ENCODE peak calls at places on chromosome 5, in nine cellular contexts. R, D, O, Z, G, S, J, E and X are unnamed samples.

GRCh38 chr5:125209650-125210049 is 463.2 kb upstream of the ZNF608 start:
- DNase-seq in R (no peak), D (no peak), O (no peak), Z (no peak), G (no peak), S (no peak), J (no peak), E (no peak), X (no peak)

GRCh38 chr5:38018011-38018410 is 178.2 kb upstream of the GDNF start:
- DNase-seq in R (no peak), D (no peak), O (no peak), Z (no peak), G (no peak), S (no peak), J (no peak), E (no peak), X (no peak)

GRCh38 chr5:78497573-78498533 is 137.4 kb downstream of the SCAMP1 start:
- DNase-seq in R (no peak), D (no peak), O (no peak), Z (no peak), G (no peak), S (no peak), J (no peak), E (peak), X (no peak)

GRCh38 chr5:112245616-112246015 is 173.5 kb downstream of the EPB41L4A start:
- DNase-seq in R (no peak), D (no peak), O (no peak), Z (no peak), G (no peak), S (no peak), J (no peak), E (no peak), X (no peak)

GRCh38 chr5:139422307-139422893 is 16.9 kb downstream of the DNAJC18 start:
- DNase-seq in R (peak), D (no peak), O (no peak), Z (peak), G (no peak), S (peak), J (no peak), E (no peak), X (no peak)

GRCh38 chr5:33692983-33693382 is 198.8 kb downstream of the ADAMTS12 start:
- DNase-seq in R (no peak), D (no peak), O (no peak), Z (no peak), G (no peak), S (no peak), J (no peak), E (no peak), X (no peak)

GRCh38 chr5:114658179-114658578 is 296.3 kb downstream of the KCNN2 start:
- DNase-seq in R (no peak), D (no peak), O (no peak), Z (no peak), G (no peak), S (no peak), J (no peak), E (no peak), X (no peak)

GRCh38 chr5:87266914-87267573 is 639 bp upstream of the RASA1 start:
- DNase-seq in R (no peak), D (no peak), O (no peak), Z (peak), G (no peak), S (no peak), J (no peak), E (no peak), X (no peak)

GRCh38 chr5:159324097-159324760 is 6.1 kb downstream of the IL12B start:
- DNase-seq in R (no peak), D (no peak), O (no peak), Z (no peak), G (no peak), S (no peak), J (no peak), E (no peak), X (peak)

GRCh38 chr5:29005386-29005785 is 1967.0 kb upstream of the CDH9 start:
- DNase-seq in R (no peak), D (no peak), O (no peak), Z (peak), G (no peak), S (no peak), J (no peak), E (no peak), X (no peak)

GRCh38 chr5:133006653-133007052 is 19.7 kb downstream of the ZCCHC10 start:
- DNase-seq in R (no peak), D (no peak), O (no peak), Z (no peak), G (no peak), S (no peak), J (no peak), E (no peak), X (no peak)

GRCh38 chr5:82620957-82621600 is 342.9 kb upstream of the RPS23 start:
- DNase-seq in R (no peak), D (no peak), O (no peak), Z (no peak), G (no peak), S (no peak), J (no peak), E (no peak), X (no peak)

GRCh38 chr5:124923131-124923530 is 176.7 kb upstream of the ZNF608 start:
- DNase-seq in R (no peak), D (no peak), O (no peak), Z (no peak), G (peak), S (peak), J (no peak), E (no peak), X (no peak)

GRCh38 chr5:102649731-102650130 is 105.4 kb upstream of the PAM start:
- DNase-seq in R (no peak), D (no peak), O (no peak), Z (no peak), G (no peak), S (no peak), J (no peak), E (no peak), X (no peak)

GRCh38 chr5:64872044-64872443 is 103.3 kb downstream of the CWC27 start:
- DNase-seq in R (no peak), D (no peak), O (no peak), Z (no peak), G (no peak), S (no peak), J (no peak), E (no peak), X (no peak)

GRCh38 chr5:169695025-169695625 is 58.0 kb downstream of the DOCK2 start:
- DNase-seq in R (no peak), D (no peak), O (no peak), Z (no peak), G (no peak), S (no peak), J (no peak), E (no peak), X (no peak)

GRCh38 chr5:122142480-122142879 is 13.1 kb downstream of the ZNF474 start:
- DNase-seq in R (no peak), D (no peak), O (no peak), Z (no peak), G (no peak), S (no peak), J (no peak), E (no peak), X (peak)

GRCh38 chr5:142883025-142883424 is 112.8 kb downstream of the ARHGAP26 start:
- DNase-seq in R (no peak), D (no peak), O (no peak), Z (no peak), G (no peak), S (no peak), J (no peak), E (peak), X (no peak)

GRCh38 chr5:176497852-176498251 is 39.4 kb downstream of the RNF44 start:
- DNase-seq in R (no peak), D (no peak), O (no peak), Z (no peak), G (no peak), S (no peak), J (no peak), E (no peak), X (no peak)

GRCh38 chr5:16628376-16628775 is 11.6 kb upstream of the RETREG1 start:
- DNase-seq in R (no peak), D (no peak), O (no peak), Z (no peak), G (no peak), S (no peak), J (no peak), E (no peak), X (no peak)

GRCh38 chr5:142872795-142873194 is 102.6 kb downstream of the ARHGAP26 start:
- DNase-seq in R (no peak), D (no peak), O (no peak), Z (no peak), G (no peak), S (no peak), J (no peak), E (no peak), X (no peak)

GRCh38 chr5:1666812-1667588 is 132.6 kb downstream of the MRPL36 start:
- DNase-seq in R (peak), D (peak), O (no peak), Z (no peak), G (no peak), S (no peak), J (peak), E (peak), X (no peak)

GRCh38 chr5:160262665-160263064 is 33.4 kb downstream of the FABP6 start:
- DNase-seq in R (no peak), D (no peak), O (no peak), Z (no peak), G (no peak), S (peak), J (no peak), E (no peak), X (no peak)

GRCh38 chr5:165457854-165458481 is 1952.5 kb downstream of the MAT2B start:
- DNase-seq in R (no peak), D (no peak), O (no peak), Z (peak), G (no peak), S (no peak), J (no peak), E (no peak), X (no peak)

GRCh38 chr5:39461007-39461682 is 36.4 kb upstream of the DAB2 start:
- DNase-seq in R (no peak), D (no peak), O (no peak), Z (no peak), G (peak), S (peak), J (no peak), E (no peak), X (no peak)